ENCODE peak calls at places on chromosomes 4 and X, in ten cellular contexts. K is Kasumi-1; W is tibial artery; V is brain microvascular endothelial cell; A is epithelial cell of prostate; Z is naive thymus-derived CD4-positive, alpha-beta T cell; D is ELR; P is stimulated activated CD4-positive, alpha-beta T cell treated with anti-CD3 and anti-CD28 coated beads, Interleukin-4, amount 100 ng/mL, for 1 hour; Y is Right ventricle myocardium inferior; G is HFF-Myc. J is an unnamed sample.
A peak's percentile ranks its signal among the peaks of the same experiment; 100 is the strongest.

GRCh38 chr4:61922766-61923165 is 722.6 kb downstream of the ADGRL3 start:
- DNase-seq in G (no peak), K (no peak), W (no peak), Y (no peak), A (no peak), D (peak; percentile 47), V (no peak), P (no peak), Z (no peak), J (no peak)

GRCh38 chr4:107034982-107035710 is 967 bp downstream of the DKK2 start:
- DNase-seq in P (no peak), D (peak; percentile 48), A (no peak), V (peak; percentile 31), K (peak; percentile 17), W (peak; percentile 21), Z (no peak), G (no peak), Y (peak; percentile 66), J (peak; percentile 54)

GRCh38 chrX:10648608-10649007 is 28.2 kb upstream of the MID1 start:
- DNase-seq in Y (no peak), A (no peak), V (peak; percentile 32), G (peak; percentile 78), P (no peak), W (no peak), Z (no peak), D (no peak), K (no peak), J (no peak)

GRCh38 chr4:103786014-103786413 is 66.2 kb upstream of the TACR3 start:
- DNase-seq in K (peak; percentile 27), Y (no peak), D (peak; percentile 61), W (no peak), V (peak; percentile 1), A (no peak), G (peak; percentile 4), P (no peak), Z (no peak), J (no peak)

GRCh38 chrX:151970027-151970426 is 4.4 kb downstream of the GABRE start:
- DNase-seq in K (no peak), D (no peak), G (no peak), Y (no peak), V (no peak), A (no peak), P (no peak), Z (no peak), W (peak; percentile 20), J (peak; percentile 14)

GRCh38 chr4:122980860-122981259 is 58.5 kb upstream of the NUDT6 start:
- DNase-seq in V (no peak), D (no peak), P (no peak), A (no peak), Z (no peak), G (no peak), K (no peak), Y (no peak), W (no peak), J (no peak)

GRCh38 chr4:75211422-75211821 is 278.5 kb downstream of the PARM1 start:
- DNase-seq in W (no peak), D (no peak), A (no peak), V (no peak), Y (no peak), K (no peak), Z (no peak), P (no peak), G (no peak), J (no peak)

GRCh38 chr4:58113083-58113482 is 1002.9 kb upstream of the IGFBP7 start:
- DNase-seq in W (no peak), A (no peak), D (no peak), G (no peak), K (no peak), V (no peak), Y (no peak), Z (no peak), P (no peak), J (no peak)

GRCh38 chrX:47648376-47648775 is 2.0 kb downstream of the ELK1 start:
- DNase-seq in K (no peak), A (no peak), D (peak; percentile 32), G (no peak), W (no peak), Z (no peak), Y (no peak), V (no peak), P (no peak), J (no peak)